ENCODE peak calls at places on chromosomes 4 and X, in five cellular contexts. N is HCT116, I is sigmoid colon, S is heart left ventricle, K is H1. H is an unnamed sample.

GRCh38 chr4:146522862-146523205 is 1.1 kb upstream of the SLC10A7 start:
- DNase-seq in N (no peak), I (no peak), S (no peak), K (no peak), H (no peak)

GRCh38 chr4:55184600-55185523 is 59.5 kb upstream of the KDR start:
- DNase-seq in N (peak; percentile 64), I (no peak), S (peak; percentile 27), K (peak; percentile 71), H (peak; percentile 16)

GRCh38 chr4:53459548-53459947 is 82.1 kb downstream of the FIP1L1 start:
- DNase-seq in N (no peak), I (no peak), S (no peak), K (no peak), H (no peak)

GRCh38 chr4:39151120-39151713 is 31.1 kb upstream of the WDR19 start:
- DNase-seq in N (no peak), I (no peak), S (no peak), K (no peak), H (no peak)

GRCh38 chr4:174437756-174438155 is 84.5 kb downstream of the HPGD start:
- DNase-seq in N (no peak), I (no peak), S (no peak), K (no peak), H (no peak)

GRCh38 chr4:23016981-23017380 is 324.2 kb downstream of the GBA3 start:
- DNase-seq in N (no peak), I (no peak), S (no peak), K (no peak), H (no peak)

GRCh38 chr4:75939890-75940691 is 722 bp downstream of the NAAA start:
- DNase-seq in N (peak; percentile 36), I (peak; percentile 84), S (peak; percentile 81), K (peak; percentile 79), H (peak; percentile 64)

GRCh38 chrX:130772313-130773140 is 130.5 kb downstream of the ENOX2 start:
- DNase-seq in N (no peak), I (no peak), S (no peak), K (no peak), H (no peak)

GRCh38 chr4:9940041-9940440 is 81.3 kb downstream of the SLC2A9 start:
- DNase-seq in N (no peak), I (no peak), S (no peak), K (no peak), H (no peak)

GRCh38 chr4:10619220-10619619 is 65.3 kb downstream of the CLNK start:
- DNase-seq in N (peak; percentile 13), I (no peak), S (no peak), K (no peak), H (peak; percentile 35)

DNA sequence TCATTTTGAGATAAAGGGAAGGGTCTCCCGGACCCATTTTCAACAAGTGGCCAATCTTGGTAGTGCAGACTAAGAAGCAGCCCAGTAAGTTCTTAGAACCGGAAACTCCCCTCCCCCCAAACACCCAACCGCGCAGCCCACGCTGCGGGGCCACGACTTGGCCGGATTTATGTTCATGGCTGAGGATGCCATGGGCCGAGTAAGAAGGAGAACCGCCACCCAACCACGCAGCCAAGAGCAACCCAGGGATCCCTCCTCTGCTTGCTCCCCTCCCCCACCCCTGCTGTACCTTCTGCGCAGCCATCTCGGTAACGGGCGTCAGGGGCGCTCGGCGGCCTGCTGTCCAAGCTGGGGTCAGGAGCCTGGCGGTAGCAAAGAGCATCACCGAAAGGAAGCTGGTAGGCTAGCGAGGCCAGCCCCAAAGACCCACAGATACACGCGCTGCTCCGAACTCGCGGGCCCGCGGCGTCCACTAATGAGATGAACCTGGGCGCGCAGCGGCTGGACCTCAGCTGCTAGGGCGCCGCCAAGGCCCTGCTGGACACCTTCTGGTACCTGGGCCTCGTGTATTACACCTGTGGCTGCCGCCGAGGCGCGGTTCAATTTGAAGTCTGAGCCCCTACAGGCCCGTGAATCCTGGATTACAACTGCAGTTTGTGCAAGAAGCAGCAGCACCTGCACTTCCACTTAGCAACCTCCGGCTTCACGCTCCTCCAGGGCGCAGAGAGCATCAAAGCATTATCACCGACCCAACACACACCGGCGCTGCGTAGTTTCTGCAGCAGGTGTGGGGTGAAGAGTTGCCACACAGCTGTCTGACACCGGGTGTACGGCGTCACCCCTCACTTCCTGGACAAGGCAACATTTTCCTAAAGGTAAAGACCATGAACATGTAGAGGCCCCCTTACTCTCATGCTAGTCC is 63.4 kb downstream of the NUDT10 start:
- DNase-seq in N (no peak), I (peak; percentile 62), S (peak; percentile 13), K (peak; percentile 43), H (peak; percentile 31)
- H3K4me3 ChIP-seq in N (no peak overlapping the region), I (peak overlapping the region; percentile 52), S (peak overlapping the region; percentile 35), K (peak overlapping the region; percentile 30), H (no peak overlapping the region)

DNA sequence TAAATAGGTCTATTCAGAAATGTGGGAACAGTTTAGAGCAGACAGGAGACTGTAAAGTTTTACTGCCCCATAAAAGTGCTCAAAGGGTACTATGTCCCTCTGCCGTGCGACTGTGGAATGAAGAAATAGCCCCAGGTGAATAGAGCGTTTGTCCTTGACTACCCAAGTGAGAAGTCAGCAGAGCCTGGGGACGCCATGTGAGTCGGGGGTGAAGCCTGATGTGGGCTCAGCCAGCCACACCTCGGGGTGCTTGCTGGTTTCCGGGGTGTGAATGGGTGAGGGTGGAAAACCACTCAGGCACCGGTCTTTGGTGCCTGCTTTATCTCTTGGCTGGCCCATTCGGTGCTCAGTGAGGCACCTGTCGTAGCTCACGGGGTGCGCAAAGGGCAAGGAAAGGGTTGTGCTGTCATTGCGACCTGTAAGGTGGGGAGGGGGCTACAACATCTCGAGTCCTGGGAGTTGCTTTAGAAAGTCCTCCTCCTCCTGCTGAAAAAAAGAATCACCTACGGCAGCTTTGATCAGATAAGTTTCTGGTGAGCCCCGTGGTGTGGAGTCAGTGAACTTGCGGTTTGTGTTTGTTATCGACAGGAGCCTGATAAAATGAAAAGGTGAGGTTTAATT is 895 bp downstream of the TRIM2 start:
- DNase-seq in N (no peak), I (no peak), S (no peak), K (peak; percentile 62), H (peak; percentile 75)
- TF ChIP-seq POLR2A in N (no peak), I (no peak), S (no peak), K (no peak), H (peak; percentile 55)

GRCh38 chrX:74422029-74422352 is 698 bp downstream of the SLC16A2 start:
- DNase-seq in N (no peak), I (no peak), S (no peak), K (no peak), H (no peak)
- H3K27ac ChIP-seq in N (no peak overlapping the region), I (peak overlapping the region; percentile 89), S (peak overlapping the region; percentile 64), K (no peak overlapping the region), H (peak overlapping the region; percentile 58)

DNA sequence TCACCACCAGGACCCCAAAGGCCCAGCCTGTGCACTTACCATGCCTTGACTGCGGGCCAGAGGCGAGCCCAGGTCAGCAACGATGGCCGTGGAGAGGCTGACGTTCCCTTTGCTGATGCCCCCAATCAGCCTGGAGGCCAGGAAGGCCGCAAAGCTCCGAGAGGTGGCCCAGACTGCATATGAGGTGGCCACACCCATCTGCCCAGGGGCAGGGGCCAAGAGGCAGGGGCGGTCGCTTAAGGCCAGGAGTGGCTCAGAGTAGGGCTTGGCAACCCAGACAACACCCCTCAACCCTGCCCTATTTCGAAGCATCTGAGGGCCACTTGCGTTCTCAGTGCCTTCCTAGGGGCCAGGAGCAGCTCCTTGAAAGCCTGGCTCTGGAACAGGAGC is 30.6 kb downstream of the NOP14 start:
- DNase-seq in N (no peak), I (no peak), S (no peak), K (no peak), H (no peak)
- H3K4me3 ChIP-seq in N (no peak overlapping the region), I (no peak overlapping the region), S (no peak overlapping the region), K (no peak overlapping the region), H (no peak overlapping the region)

DNA sequence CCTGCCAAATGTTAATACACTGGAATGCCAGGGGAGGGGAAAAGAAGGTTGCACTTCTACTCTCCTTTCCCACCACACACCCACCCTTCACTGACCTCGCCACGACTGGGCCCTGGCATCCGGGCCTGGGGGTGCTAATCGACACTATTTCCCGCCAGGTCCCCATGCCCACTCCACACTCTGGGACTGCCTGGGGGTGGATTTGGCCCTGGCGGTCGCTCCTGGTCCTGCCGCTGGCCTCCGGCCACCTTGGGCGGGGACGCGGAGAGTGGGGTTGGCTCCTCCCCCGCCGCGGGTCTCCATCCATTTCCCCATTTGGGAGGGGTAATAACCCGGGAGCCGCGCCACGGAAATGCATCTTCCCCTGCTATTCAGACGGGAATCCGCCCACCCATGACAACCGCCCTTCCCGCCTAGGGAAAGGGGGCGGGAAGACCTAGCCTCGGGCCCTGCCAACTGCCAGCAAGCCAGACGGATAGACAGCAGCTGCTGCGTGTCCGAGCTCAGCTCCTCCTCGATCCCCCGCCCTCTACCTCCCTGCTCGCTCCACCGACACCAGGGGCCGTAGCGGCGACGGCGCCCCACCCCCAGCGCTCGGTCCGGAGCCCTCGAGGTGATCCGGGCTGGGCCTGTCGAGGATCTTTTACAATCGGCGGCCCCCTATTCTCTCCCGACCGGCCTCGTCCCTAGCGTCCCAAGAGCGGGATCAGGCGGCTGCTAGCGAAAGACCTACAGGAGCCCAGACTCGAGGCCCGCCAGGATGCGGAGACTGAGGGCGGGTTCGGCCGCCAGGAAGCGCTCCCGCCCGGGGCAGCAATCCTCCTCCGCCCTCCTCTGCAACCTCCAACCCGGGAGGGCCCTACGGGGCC is 78.0 kb downstream of the RLIM start:
- DNase-seq in N (no peak), I (peak; percentile 96), S (peak; percentile 88), K (peak; percentile 71), H (peak; percentile 86)
- TF ChIP-seq POLR2A in N (no peak), I (no peak), S (no peak), K (no peak), H (no peak)

DNA sequence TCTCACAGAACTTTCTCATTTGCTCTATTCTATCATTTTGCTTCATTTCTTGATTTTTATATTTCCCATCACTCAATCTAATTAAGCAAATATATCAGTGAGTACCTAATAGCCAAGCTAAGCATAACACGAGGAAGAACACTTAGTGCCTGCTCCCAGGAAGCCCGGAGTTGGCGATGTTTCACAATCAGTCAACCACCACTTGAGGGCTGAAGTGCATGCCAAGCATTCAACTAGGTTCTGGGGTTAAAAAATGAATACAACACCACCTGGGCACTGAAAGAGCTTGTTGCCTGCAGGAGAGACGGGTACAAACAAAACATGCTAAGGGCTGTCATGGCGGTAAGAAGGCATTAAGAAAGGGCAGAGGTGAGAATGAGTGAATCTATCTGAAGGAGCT is 47.5 kb downstream of the UCHL1 start:
- DNase-seq in N (no peak), I (no peak), S (no peak), K (no peak), H (peak; percentile 92)
- H3K27ac ChIP-seq in N (no peak overlapping the region), I (no peak overlapping the region), S (no peak overlapping the region), K (no peak overlapping the region), H (peak overlapping the region; percentile 90)

GRCh38 chrX:152428089-152428488 is 23.0 kb downstream of the GABRA3 start:
- DNase-seq in N (no peak), I (no peak), S (no peak), K (no peak), H (no peak)
- H3K4me3 ChIP-seq in N (no peak overlapping the region), I (no peak overlapping the region), S (no peak overlapping the region), K (no peak overlapping the region), H (no peak overlapping the region)

DNA sequence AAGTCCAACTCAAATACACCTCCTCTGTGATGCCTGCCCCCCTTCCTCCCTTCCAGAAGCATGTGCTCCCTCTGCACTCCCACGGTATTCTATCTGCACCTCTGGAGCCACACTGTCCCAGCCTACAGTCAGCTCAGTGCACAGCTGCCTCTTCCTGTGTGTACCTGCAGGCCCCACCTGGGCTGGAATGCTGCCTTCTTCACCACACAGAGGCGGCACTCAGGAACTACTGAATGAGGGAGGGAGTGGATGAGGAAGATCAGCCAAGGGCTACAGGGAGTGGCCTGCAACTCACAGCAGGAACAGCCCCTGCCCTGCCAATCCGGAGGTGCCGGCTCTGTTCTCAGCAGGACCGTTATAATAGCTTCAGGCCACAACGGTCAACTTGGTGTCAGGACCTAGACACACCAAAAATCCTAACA is 10.1 kb downstream of the AFAP1 start:
- DNase-seq in N (peak; percentile 34), I (peak; percentile 66), S (no peak), K (no peak), H (peak; percentile 88)
- TF ChIP-seq POLR2A in N (no peak), I (no peak), S (no peak), K (no peak), H (peak; percentile 33)

GRCh38 chrX:74293343-74293946 is 10.5 kb upstream of the ZCCHC13 start:
- DNase-seq in N (peak; percentile 57), I (peak; percentile 93), S (peak; percentile 84), K (peak; percentile 63), H (peak; percentile 79)
- H3K27ac ChIP-seq in N (peak overlapping the region; percentile 86), I (peak overlapping the region; percentile 87), S (peak overlapping the region; percentile 88), K (peak overlapping the region; percentile 75), H (peak overlapping the region; percentile 87)

H was measured in thyroid gland.